ENCODE peak calls at places on chromosome 5, in four cellular contexts. J is effector memory CD4-positive, alpha-beta T cell; E is GM23248; G is prostate gland. I is an unnamed sample. For H3K4me1 and H3K9me3, the result is how much of the 10 kb centered on the place peaks cover.

GRCh38 chr5:128736567-128736966 is 198.5 kb upstream of the FBN2 start:
- DNase-seq in J (no peak), G (peak), E (peak), I (no peak)

GRCh38 chr5:178467261-178468195 is 122.7 kb downstream of the COL23A1 start:
- DNase-seq in J (no peak), G (no peak), E (peak), I (no peak)

GRCh38 chr5:137617806-137618205 is 118.1 kb downstream of the KLHL3 start:
- DNase-seq in G (no peak), J (no peak), E (peak), I (no peak)

GRCh38 chr5:257148-257547 is 14.3 kb upstream of the PDCD6 start:
- DNase-seq in J (no peak), E (no peak), G (no peak), I (no peak)

GRCh38 chr5:79436224-79436623 is 77.7 kb downstream of the HOMER1 start:
- DNase-seq in J (no peak), G (no peak), E (peak), I (no peak)

GRCh38 chr5:147826351-147826750 is 5.1 kb downstream of the SPINK1 start:
- DNase-seq in G (no peak), E (no peak), J (no peak), I (no peak)

GRCh38 chr5:179317411-179318192 is 27.7 kb downstream of the ADAMTS2 start:
- DNase-seq in J (no peak), E (no peak), G (no peak), I (no peak)

GRCh38 chr5:147310059-147310704 is 75.4 kb downstream of the STK32A start:
- DNase-seq in E (peak), G (peak), J (no peak), I (no peak)

GRCh38 chr5:115840825-115841224 is 540 bp downstream of the ATG12 start:
- DNase-seq in J (no peak), G (no peak), E (no peak), I (no peak)
- H3K4me1 ChIP-seq in J (under half), G (under half), E (under half), I (half or more)

GRCh38 chr5:141199359-141200235 is at the start of gene PCDHB11:
- DNase-seq in E (peak), G (no peak), J (no peak), I (no peak)
- H3K9me3 ChIP-seq in E (under half), G (under half), J (under half), I (under half)

GRCh38 chr5:1510631-1511030 is 13.1 kb downstream of the LPCAT1 start:
- DNase-seq in G (no peak), J (no peak), E (no peak), I (no peak)

GRCh38 chr5:1507961-1508678 is 15.6 kb downstream of the LPCAT1 start:
- DNase-seq in G (no peak), E (no peak), J (no peak), I (no peak)

GRCh38 chr5:1510151-1510561 is 13.6 kb downstream of the LPCAT1 start:
- DNase-seq in G (no peak), J (no peak), E (no peak), I (no peak)

GRCh38 chr5:1508679-1509290 is 15.0 kb downstream of the LPCAT1 start:
- DNase-seq in J (no peak), E (no peak), G (no peak), I (no peak)

DNA sequence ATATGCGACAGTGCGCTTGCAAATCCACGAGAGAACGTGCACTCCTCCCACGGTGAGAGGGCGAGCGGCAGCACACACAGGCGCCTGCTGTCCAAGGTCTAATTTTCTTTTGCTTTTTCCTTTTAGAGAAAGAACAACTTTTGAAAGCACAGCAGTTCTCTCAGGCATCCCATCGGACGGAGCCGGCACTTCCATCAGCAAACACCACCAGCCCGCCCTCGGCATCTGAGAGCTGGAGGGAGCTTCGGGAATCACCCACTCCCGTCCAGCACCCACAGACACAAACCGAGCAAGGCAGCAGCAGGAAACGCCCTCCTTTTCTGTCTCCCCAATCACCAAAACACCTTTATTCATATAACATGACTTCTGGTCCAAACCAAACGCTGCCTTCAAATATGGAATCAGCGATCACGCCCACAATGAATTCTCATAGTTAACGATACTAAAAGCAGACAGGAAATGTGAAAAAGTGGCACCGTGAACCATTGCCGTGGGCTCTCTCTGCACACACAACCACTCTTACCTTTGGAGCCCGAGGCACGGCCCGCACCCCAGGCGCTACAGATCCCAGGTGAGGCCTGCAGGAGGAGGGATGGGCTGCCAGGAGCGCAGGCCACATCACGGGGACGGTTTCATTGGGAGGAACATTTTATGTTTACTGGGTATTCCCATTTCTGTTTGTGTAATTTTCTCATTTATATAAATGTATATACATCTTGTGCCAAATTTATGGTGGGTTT is 14.2 kb downstream of the LPCAT1 start:
- DNase-seq in J (no peak), G (no peak), E (no peak), I (no peak)
- H3K27ac ChIP-seq in J (no peak), G (no peak), E (no peak), I (no peak)

DNA sequence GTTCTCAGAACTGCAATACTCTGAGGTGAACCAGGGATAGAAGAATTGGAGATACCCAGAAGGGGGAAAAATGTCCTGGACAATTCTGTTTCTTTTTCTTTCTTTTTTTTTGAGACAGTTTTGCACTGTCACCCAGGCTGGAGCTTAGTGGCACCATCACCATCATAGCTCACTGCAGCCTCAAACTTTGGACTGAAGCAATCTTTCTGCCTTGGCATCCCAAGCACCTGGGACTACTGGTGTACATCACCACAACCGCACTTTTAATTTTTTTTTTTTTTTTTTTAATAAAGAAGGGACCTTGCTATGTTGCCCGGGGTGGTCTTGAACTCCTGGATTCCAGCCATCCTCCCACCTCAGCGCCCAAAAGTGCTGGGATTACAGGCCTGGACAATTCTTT is 1.9 kb downstream of the EMB start:
- DNase-seq in J (no peak), E (no peak), G (no peak), I (no peak)
- H3K4me1 ChIP-seq in J (under half), E (under half), G (under half), I (half or more)

GRCh38 chr5:2895876-2896275 is 144.4 kb upstream of the IRX2 start:
- DNase-seq in G (no peak), E (no peak), J (no peak), I (no peak)
- H3K9me3 ChIP-seq in G (under half), E (under half), J (under half), I (under half)

GRCh38 chr5:115431116-115431515 is 113.5 kb downstream of the FEM1C start:
- DNase-seq in E (no peak), J (no peak), G (no peak), I (no peak)
- H3K27ac ChIP-seq in E (no peak), J (no peak), G (no peak), I (no peak)

GRCh38 chr5:132493241-132493640 is 2.7 kb upstream of the IRF1 start:
- DNase-seq in J (no peak), G (no peak), E (no peak), I (no peak)
- H3K4me1 ChIP-seq in J (half or more), G (under half), E (under half), I (half or more)

DNA sequence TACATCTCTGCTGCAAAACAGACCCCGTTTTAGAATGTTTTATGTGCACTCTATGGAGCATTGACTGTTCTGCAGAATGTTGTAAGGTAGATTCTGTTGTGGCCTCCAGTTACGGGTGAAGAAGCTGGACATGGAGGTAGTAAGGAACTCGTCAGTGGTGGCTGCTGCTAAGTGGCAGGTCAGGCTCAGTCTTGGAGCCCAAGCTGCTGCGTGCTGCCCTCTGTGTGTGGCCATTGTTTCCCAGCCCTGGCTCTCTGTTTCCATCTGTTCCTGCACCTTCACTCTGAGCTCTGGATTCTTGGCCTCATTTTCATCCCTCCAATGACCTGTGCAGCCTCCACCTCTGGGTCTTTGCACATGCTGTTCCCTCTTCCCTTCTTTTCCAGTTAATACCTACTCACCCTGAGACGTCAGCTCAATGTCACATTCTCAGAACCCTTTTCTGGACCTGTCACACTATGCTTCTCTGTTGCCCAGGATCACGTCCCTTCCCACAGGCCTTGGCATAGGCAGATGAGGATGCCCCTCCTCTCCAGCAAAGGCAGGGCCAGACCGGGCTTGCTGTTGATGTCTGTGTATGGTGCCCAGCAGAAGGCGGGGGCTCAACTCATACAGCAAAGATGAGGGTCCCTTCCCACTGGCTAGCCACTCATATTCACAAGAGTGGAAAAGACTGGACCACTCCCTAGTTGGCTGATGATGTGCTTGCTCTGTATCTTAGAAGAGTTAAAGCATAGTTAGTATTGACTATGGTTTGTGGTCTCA is 97.6 kb downstream of the TENT4A start:
- DNase-seq in J (no peak), G (no peak), E (no peak), I (no peak)
- H3K9me3 ChIP-seq in J (under half), G (under half), E (under half), I (under half)

GRCh38 chr5:180331647-180331950 is 21.5 kb downstream of the GFPT2 start:
- DNase-seq in G (no peak), J (no peak), E (peak), I (no peak)

GRCh38 chr5:180333661-180334060 is 19.5 kb downstream of the GFPT2 start:
- DNase-seq in J (no peak), G (no peak), E (peak), I (no peak)

GRCh38 chr5:180334176-180334575 is 19.0 kb downstream of the GFPT2 start:
- DNase-seq in J (no peak), G (no peak), E (peak), I (no peak)

GRCh38 chr5:180332051-180332517 is 21.1 kb downstream of the GFPT2 start:
- DNase-seq in E (peak), G (no peak), J (no peak), I (no peak)

GRCh38 chr5:180332861-180333260 is 20.3 kb downstream of the GFPT2 start:
- DNase-seq in J (no peak), G (no peak), E (peak), I (no peak)
- H3K27ac ChIP-seq in J (no peak), G (no peak), E (peak), I (no peak)

I was measured in CD4-positive, alpha-beta memory T cell.